ENCODE peak calls at places on chromosomes 12 and 14, in five cellular contexts. E is PC-3, B is MM.1S, V is PC-9, S is GM23248. J is an unnamed sample. For H3K9me2, the result is how much of the 10 kb centered on the place peaks cover.

GRCh38 chr12:33182485-33182884 is 257.1 kb downstream of the SYT10 start:
- DNase-seq in E (no peak), B (no peak), V (no peak), S (no peak), J (no peak)

GRCh38 chr12:123946152-123946515 is 26.5 kb downstream of the CCDC92 start:
- DNase-seq in E (no peak), B (no peak), V (no peak), S (no peak), J (no peak)

GRCh38 chr12:71477609-71478008 is 38.0 kb downstream of the LGR5 start:
- DNase-seq in E (no peak), B (no peak), V (no peak), S (peak), J (no peak)

GRCh38 chr12:69430942-69431603 is 39.1 kb upstream of the FRS2 start:
- DNase-seq in E (no peak), B (peak), V (no peak), S (no peak), J (no peak)

GRCh38 chr14:60668431-60669112 is 19.3 kb upstream of the SIX1 start:
- DNase-seq in E (no peak), B (no peak), V (no peak), S (no peak), J (no peak)

GRCh38 chr14:68947802-68948201 is 31.3 kb downstream of the ACTN1 start:
- DNase-seq in E (no peak), B (no peak), V (no peak), S (peak), J (no peak)

GRCh38 chr12:94982456-94982855 is 21.0 kb downstream of the NDUFA12 start:
- DNase-seq in E (no peak), B (no peak), V (no peak), S (peak), J (no peak)

GRCh38 chr14:40630471-40630870 is 976.2 kb upstream of the LRFN5 start:
- DNase-seq in E (no peak), B (no peak), V (no peak), S (no peak), J (no peak)

GRCh38 chr12:117874842-117875434 is 93.9 kb downstream of the KSR2 start:
- DNase-seq in E (peak), B (peak), V (peak), S (peak), J (peak)

GRCh38 chr12:243381-243780 is 19.3 kb downstream of the SLC6A13 start:
- DNase-seq in E (no peak), B (no peak), V (no peak), S (no peak), J (no peak)

GRCh38 chr14:51211149-51211548 is 28.9 kb upstream of the TMX1 start:
- DNase-seq in E (peak), B (no peak), V (no peak), S (peak), J (no peak)

GRCh38 chr14:37830271-37830670 is 234.8 kb downstream of the TTC6 start:
- DNase-seq in E (no peak), B (no peak), V (no peak), S (no peak), J (no peak)
- H3K4me3 ChIP-seq in E (no peak), B (no peak), V (no peak), S (no peak), J (no peak)

DNA sequence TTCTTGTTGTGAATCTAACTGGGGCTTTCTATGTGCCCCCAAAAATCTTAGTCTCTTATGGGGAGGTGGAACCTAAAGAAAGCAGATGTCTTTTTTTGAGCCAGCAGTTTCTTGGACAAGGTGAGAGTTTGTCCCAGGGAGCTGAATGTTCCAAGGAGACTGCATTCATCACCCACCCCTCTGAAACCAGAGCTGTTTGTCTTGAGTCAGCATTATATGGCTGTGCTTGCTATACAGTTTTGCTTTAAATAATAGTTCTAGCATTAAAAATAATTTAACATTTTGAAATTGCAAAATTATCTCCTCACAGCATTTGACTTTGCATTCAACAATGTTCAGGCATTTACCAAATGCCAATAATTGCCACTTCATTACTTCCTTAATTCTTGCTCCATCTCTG is 813.3 kb downstream of the BCL11B start:
- DNase-seq in E (no peak), B (no peak), V (no peak), S (no peak), J (no peak)
- H3K9me2 ChIP-seq in E (under half), B (under half), V (under half), S (under half), J (under half)

GRCh38 chr12:12902036-12902435 is 10.7 kb downstream of the GPRC5A start:
- DNase-seq in E (peak), B (no peak), V (no peak), S (peak), J (no peak)
- H3K4me3 ChIP-seq in E (peak), B (no peak), V (peak), S (peak), J (no peak)

GRCh38 chr14:74368441-74368840 is 20.2 kb downstream of the VRTN start:
- DNase-seq in E (no peak), B (no peak), V (no peak), S (no peak), J (no peak)

GRCh38 chr14:74362361-74362915 is 14.2 kb downstream of the VRTN start:
- DNase-seq in E (peak), B (peak), V (peak), S (peak), J (peak)

GRCh38 chr14:74364271-74364880 is 16.1 kb downstream of the VRTN start:
- DNase-seq in E (no peak), B (no peak), V (no peak), S (no peak), J (no peak)

DNA sequence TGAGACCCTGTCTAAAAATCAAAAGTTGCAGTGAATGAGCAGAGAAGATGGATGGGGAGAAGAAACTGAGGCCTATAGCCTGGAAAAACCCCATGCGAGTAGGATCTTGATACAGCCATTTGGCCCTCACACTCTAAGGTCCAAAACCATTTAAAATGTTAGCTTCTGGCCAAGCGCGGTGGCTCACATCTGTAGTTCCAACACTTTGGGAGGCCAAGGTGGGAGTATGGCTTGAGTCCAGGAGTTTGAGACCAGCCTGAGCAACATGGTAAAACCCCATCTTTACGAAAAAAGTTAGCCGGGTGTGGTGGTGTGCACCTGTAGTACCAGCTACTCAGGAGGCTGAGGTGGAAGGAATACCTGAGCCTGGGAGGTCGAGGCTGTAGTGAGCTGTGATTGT is 19.8 kb downstream of the VRTN start:
- DNase-seq in E (no peak), B (no peak), V (no peak), S (no peak), J (no peak)
- H3K9me2 ChIP-seq in E (under half), B (under half), V (under half), S (under half), J (under half)

DNA sequence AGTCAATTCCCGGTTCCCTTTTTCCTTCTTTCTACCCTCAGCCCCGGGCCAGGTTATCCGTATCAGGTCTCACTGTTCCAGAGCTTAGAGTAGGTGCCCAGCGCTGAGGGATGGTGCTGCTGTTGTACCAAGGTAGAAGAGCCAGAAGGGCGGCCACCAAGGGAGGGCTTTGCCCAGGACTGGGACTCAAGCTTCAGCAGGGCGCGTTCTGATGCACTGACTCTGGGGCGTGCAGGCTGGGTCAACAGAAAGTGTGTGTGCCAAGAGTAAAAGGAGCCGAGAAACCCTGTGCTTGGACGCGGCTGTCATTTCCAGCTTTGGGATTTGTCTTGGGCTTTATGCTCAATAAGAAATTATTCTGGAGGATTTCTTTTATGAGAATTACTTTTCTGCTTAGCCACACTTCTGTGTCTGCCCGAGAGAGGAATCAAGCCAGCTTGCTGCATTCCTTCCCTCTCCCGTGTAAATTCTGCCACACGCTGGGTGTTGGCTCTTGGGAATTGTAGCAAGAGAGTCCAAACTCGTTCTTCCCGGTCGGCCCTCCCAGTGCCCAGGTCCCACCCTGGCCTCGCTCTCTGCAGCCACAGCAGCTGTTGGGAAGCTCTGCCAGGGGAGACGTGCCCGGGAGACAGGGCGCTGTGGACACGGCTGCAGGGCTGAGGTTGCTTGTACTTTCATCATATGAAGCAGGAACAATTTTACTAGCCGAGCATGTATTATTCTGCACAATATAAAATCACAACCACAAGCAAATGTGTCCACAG is 98.0 kb downstream of the FBXL14 start:
- DNase-seq in E (peak), B (no peak), V (peak), S (peak), J (no peak)
- H3K4me3 ChIP-seq in E (peak), B (no peak), V (no peak), S (peak), J (no peak)

DNA sequence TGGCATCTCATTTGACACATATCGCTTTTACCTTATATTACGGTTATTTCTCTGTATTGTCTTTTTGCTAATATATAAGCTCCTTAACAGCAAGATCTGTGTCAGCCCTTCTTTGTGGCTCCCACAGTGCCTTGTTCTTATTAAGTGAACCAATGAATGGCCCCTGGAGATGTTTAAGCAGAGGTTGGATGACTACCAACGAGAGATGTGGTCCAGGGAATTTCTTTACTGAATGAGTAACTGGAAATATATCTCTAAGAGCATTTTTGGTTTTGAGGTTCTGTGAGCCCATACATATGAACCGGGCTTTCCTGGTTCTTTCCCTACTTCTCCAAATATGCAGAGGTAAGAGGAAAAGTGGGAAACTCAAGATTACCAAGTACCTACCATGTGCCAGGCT is 23.5 kb downstream of the CALCOCO1 start:
- DNase-seq in E (peak), B (no peak), V (no peak), S (peak), J (no peak)
- H3K9me2 ChIP-seq in E (under half), B (under half), V (under half), S (under half), J (under half)

J was measured in OCI-LY7.